ENCODE peak calls at places on chromosomes 6 and 20, in eight cellular contexts. S, X, N, K, D, T, L and J are unnamed samples.

GRCh38 chr6:72554203-72554564 is 67.7 kb upstream of the KCNQ5 start:
- DNase-seq in L (no peak), T (no peak), X (no peak), K (no peak), S (no peak), D (no peak), N (no peak), J (no peak)

GRCh38 chr6:81362246-81362645 is 390.2 kb downstream of the TENT5A start:
- DNase-seq in K (peak), L (no peak), N (no peak), X (no peak), T (no peak), S (no peak), D (no peak), J (peak)

GRCh38 chr20:61777773-61778484 is 287.8 kb downstream of the TAF4 start:
- DNase-seq in K (no peak), S (no peak), X (no peak), D (no peak), L (no peak), T (no peak), N (no peak), J (no peak)

GRCh38 chr6:135922170-135922569 is 70.7 kb downstream of the PDE7B start:
- DNase-seq in K (no peak), T (peak), N (no peak), S (no peak), D (no peak), L (no peak), X (no peak), J (peak)

GRCh38 chr6:39377530-39377929 is 55.0 kb upstream of the KCNK16 start:
- DNase-seq in X (peak), T (peak), D (no peak), N (peak), L (peak), K (peak), S (no peak), J (peak)

GRCh38 chr6:18441253-18441979 is 54.3 kb downstream of the RNF144B start:
- DNase-seq in S (no peak), X (no peak), T (no peak), D (no peak), K (no peak), L (no peak), N (no peak), J (no peak)

GRCh38 chr6:137102050-137102848 is 57.5 kb upstream of the IL20RA start:
- DNase-seq in T (no peak), L (no peak), N (no peak), S (no peak), D (no peak), X (no peak), K (no peak), J (no peak)

GRCh38 chr6:56699066-56699654 is 56.5 kb upstream of the DST start:
- DNase-seq in X (no peak), D (no peak), K (no peak), N (no peak), L (no peak), S (no peak), T (no peak), J (no peak)

GRCh38 chr6:155676346-155676745 is 220.7 kb upstream of the NOX3 start:
- DNase-seq in T (no peak), L (no peak), S (no peak), N (no peak), K (no peak), D (no peak), X (no peak), J (no peak)

GRCh38 chr6:128202169-128202765 is 301.4 kb upstream of the THEMIS start:
- DNase-seq in K (no peak), L (peak), S (no peak), D (no peak), T (no peak), X (no peak), N (no peak), J (no peak)

GRCh38 chr6:105902401-105903031 is 183.6 kb upstream of the PRDM1 start:
- DNase-seq in D (no peak), N (no peak), X (no peak), L (no peak), T (no peak), K (no peak), S (no peak), J (no peak)

GRCh38 chr6:117761610-117762009 is 86.3 kb downstream of the NUS1 start:
- DNase-seq in D (no peak), N (no peak), S (no peak), L (no peak), X (no peak), K (no peak), T (no peak), J (no peak)

GRCh38 chr6:113457156-113457555 is 400.0 kb upstream of the MARCKS start:
- DNase-seq in L (no peak), T (peak), S (no peak), N (no peak), D (no peak), X (no peak), K (no peak), J (peak)

GRCh38 chr20:23123886-23124285 is 37.8 kb upstream of the CD93 start:
- DNase-seq in X (no peak), T (no peak), L (no peak), N (no peak), K (no peak), D (no peak), S (no peak), J (no peak)

GRCh38 chr6:151681426-151682059 is 125.9 kb upstream of the ESR1 start:
- DNase-seq in D (no peak), N (no peak), S (no peak), K (no peak), X (no peak), L (no peak), T (no peak), J (no peak)

GRCh38 chr6:31738048-31738979 is 1.5 kb upstream of the MSH5 start:
- DNase-seq in D (peak), L (peak), S (peak), T (peak), X (no peak), N (peak), K (peak), J (no peak)

GRCh38 chr20:45833030-45833882 is at the start of gene SNX21:
- DNase-seq in X (peak), K (no peak), L (peak), S (no peak), D (peak), N (peak), T (peak), J (peak)

GRCh38 chr20:5586720-5587119 is 163.5 kb upstream of the SHLD1 start:
- DNase-seq in N (no peak), S (no peak), X (no peak), T (no peak), D (no peak), K (no peak), L (no peak), J (no peak)